ENCODE peak calls at places on chromosome 1, in four cellular contexts. R is SK-N-SH, G is fibroblast of villous mesenchyme, K is activated B cell treated with CpG ODN at 0.5 μM for 24 hours. E is an unnamed sample.

GRCh38 chr1:92029241-92029922 is 403 bp upstream of the EPHX4 start:
- DNase-seq in R (peak), G (no peak), K (no peak), E (no peak)

GRCh38 chr1:222413436-222413835 is 134.5 kb downstream of the HHIPL2 start:
- DNase-seq in R (peak), G (peak), K (no peak), E (no peak)

GRCh38 chr1:4825841-4826450 is 171.5 kb downstream of the AJAP1 start:
- DNase-seq in R (peak), G (no peak), K (no peak), E (no peak)

GRCh38 chr1:65339866-65340483 is 30.6 kb downstream of the DNAJC6 start:
- DNase-seq in R (no peak), G (peak), K (no peak), E (no peak)

GRCh38 chr1:47348246-47348645 is 14.7 kb downstream of the CMPK1 start:
- DNase-seq in R (no peak), G (peak), K (no peak), E (no peak)

GRCh38 chr1:92298573-92299476 is at the start of the genes GLMN and RPAP2:
- DNase-seq in R (peak), G (peak), K (peak), E (peak)

GRCh38 chr1:95641386-95641785 is 407.4 kb downstream of the RWDD3 start:
- DNase-seq in R (no peak), G (no peak), K (no peak), E (no peak)

GRCh38 chr1:207830788-207831187 is 78.9 kb downstream of the CD46 start:
- DNase-seq in R (no peak), G (no peak), K (no peak), E (no peak)

GRCh38 chr1:22179197-22179803 is 36.4 kb upstream of the WNT4 start:
- DNase-seq in R (no peak), G (no peak), K (no peak), E (no peak)

GRCh38 chr1:203650012-203650836 is 23.6 kb downstream of the ATP2B4 start:
- DNase-seq in R (peak), G (peak), K (peak), E (peak)
- TF ChIP-seq CTCF in R (no peak), G (peak), K (no peak), E (no peak)

GRCh38 chr1:205585169-205585834 is 46.5 kb downstream of the ELK4 start:
- DNase-seq in R (no peak), G (no peak), K (no peak), E (no peak)

GRCh38 chr1:205582471-205583291 is 49.1 kb downstream of the ELK4 start:
- DNase-seq in R (peak), G (no peak), K (no peak), E (no peak)

GRCh38 chr1:205583461-205584130 is 48.2 kb downstream of the ELK4 start:
- DNase-seq in R (no peak), G (no peak), K (no peak), E (no peak)

GRCh38 chr1:205585835-205586785 is 45.7 kb downstream of the ELK4 start:
- DNase-seq in R (no peak), G (no peak), K (no peak), E (no peak)

GRCh38 chr1:205584732-205585131 is 47.1 kb downstream of the ELK4 start:
- DNase-seq in R (no peak), G (no peak), K (no peak), E (no peak)
- TF ChIP-seq CTCF in R (peak), G (peak), K (no peak), E (peak)

GRCh38 chr1:166875734-166876539 is at the start of gene TADA1:
- DNase-seq in R (peak), G (peak), K (peak), E (peak)
- TF ChIP-seq CTCF in R (no peak), G (no peak), K (no peak), E (no peak)

DNA sequence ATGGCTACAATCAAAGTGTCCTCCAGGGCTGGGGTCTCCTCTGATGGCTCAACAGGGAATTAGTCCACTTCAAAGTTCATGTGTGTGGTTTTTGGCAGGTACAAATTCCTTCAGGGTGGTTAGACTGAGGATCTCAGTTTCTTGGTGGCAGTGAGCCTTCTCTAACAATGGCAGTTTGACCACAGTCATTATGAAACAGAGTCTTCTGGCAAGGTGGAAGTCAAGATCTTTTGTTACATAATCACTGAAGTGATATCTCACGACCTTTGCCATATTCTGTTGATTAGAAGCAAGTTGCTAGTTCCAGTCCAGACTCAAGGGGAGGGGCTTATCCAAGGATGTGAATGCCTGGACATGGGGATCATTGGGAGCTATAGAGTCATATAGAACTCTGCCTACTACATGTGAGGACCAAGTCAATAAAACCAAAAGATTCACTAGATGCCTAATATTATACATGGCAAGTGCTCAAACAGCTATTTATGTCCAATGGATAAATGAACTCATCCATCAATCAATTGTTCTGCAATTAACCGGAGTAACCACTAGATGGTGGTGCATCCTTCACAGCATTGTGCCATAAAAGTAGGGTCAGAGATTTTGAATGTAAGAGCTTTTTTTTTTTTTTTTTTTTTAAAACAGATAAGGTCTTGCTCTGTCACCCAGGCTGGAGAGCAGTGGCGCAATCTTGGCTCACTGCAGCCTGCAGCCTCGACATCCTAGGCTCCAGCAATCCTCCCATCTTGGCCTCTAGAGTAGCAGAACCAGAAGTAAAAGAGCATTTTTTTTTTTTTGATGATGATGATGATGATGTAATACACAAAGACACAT is 131.9 kb downstream of the CRB1 start:
- DNase-seq in R (peak), G (peak), K (no peak), E (no peak)
- TF ChIP-seq CTCF in R (peak), G (peak), K (peak), E (peak)

E was measured in type B pancreatic cell.